ENCODE peak calls at places on chromosomes 13 and 19, in eight cellular contexts. E is gastrocnemius medialis, W is lung, U is fibroblast of mammary gland, I is BE2C, X is left ventricle myocardium inferior, R is cardiac fibroblast, F is cardiac muscle cell. V is an unnamed sample.

GRCh38 chr13:99959127-99959529 is 12.4 kb downstream of the ZIC5 start:
- DNase-seq in E (no peak), W (no peak), U (no peak), I (no peak), X (no peak), R (no peak), F (no peak), V (no peak)

GRCh38 chr13:24280722-24281121 is 28.7 kb upstream of the C1QTNF9 start:
- DNase-seq in E (no peak), W (no peak), U (no peak), I (no peak), X (no peak), R (no peak), F (no peak), V (no peak)

GRCh38 chr13:107138987-107139386 is 571.0 kb upstream of the ARGLU1 start:
- DNase-seq in E (no peak), W (no peak), U (no peak), I (no peak), X (no peak), R (no peak), F (no peak), V (no peak)

GRCh38 chr13:99542788-99543406 is 41.6 kb downstream of the TM9SF2 start:
- DNase-seq in E (no peak), W (no peak), U (no peak), I (no peak), X (no peak), R (no peak), F (no peak), V (no peak)

GRCh38 chr13:27997904-27998522 is 9.5 kb upstream of the URAD start:
- DNase-seq in E (no peak), W (no peak), U (peak), I (peak), X (peak), R (peak), F (peak), V (peak)

GRCh38 chr13:74529968-74530367 is 395.8 kb upstream of the KLF12 start:
- DNase-seq in E (no peak), W (no peak), U (no peak), I (no peak), X (no peak), R (no peak), F (no peak), V (no peak)

GRCh38 chr13:99086149-99086868 is 108.4 kb upstream of the DOCK9 start:
- DNase-seq in E (no peak), W (peak), U (peak), I (peak), X (peak), R (peak), F (peak), V (peak)

GRCh38 chr13:62038214-62038613 is 622.6 kb upstream of the PCDH20 start:
- DNase-seq in E (no peak), W (no peak), U (no peak), I (no peak), X (no peak), R (no peak), F (no peak), V (no peak)

GRCh38 chr13:39269411-39269810 is 231.2 kb downstream of the NHLRC3 start:
- DNase-seq in E (no peak), W (no peak), U (peak), I (no peak), X (no peak), R (peak), F (no peak), V (no peak)

GRCh38 chr13:40164137-40164536 is 502.3 kb downstream of the FOXO1 start:
- DNase-seq in E (peak), W (no peak), U (peak), I (no peak), X (no peak), R (peak), F (no peak), V (no peak)

GRCh38 chr13:71525004-71525403 is 342.0 kb downstream of the DACH1 start:
- DNase-seq in E (no peak), W (no peak), U (no peak), I (no peak), X (no peak), R (no peak), F (no peak), V (no peak)

GRCh38 chr13:93736909-93737308 is 510.3 kb downstream of the GPC6 start:
- DNase-seq in E (no peak), W (no peak), U (no peak), I (no peak), X (no peak), R (no peak), F (no peak), V (no peak)

GRCh38 chr19:35444735-35445134 is 3.3 kb upstream of the FFAR2 start:
- DNase-seq in E (no peak), W (no peak), U (no peak), I (no peak), X (no peak), R (no peak), F (no peak), V (no peak)

GRCh38 chr19:19202707-19203011 is 555 bp downstream of the NR2C2AP start:
- DNase-seq in E (no peak), W (no peak), U (peak), I (no peak), X (no peak), R (no peak), F (no peak), V (no peak)

GRCh38 chr19:54376610-54377009 is 11.9 kb upstream of the LAIR1 start:
- DNase-seq in E (no peak), W (no peak), U (no peak), I (no peak), X (no peak), R (no peak), F (no peak), V (no peak)

GRCh38 chr13:109654341-109655205 is 131.8 kb downstream of the IRS2 start:
- DNase-seq in E (no peak), W (no peak), U (peak), I (no peak), X (no peak), R (peak), F (no peak), V (no peak)

GRCh38 chr19:46271488-46272197 is 25.2 kb upstream of the HIF3A start:
- DNase-seq in E (no peak), W (no peak), U (peak), I (no peak), X (no peak), R (peak), F (no peak), V (no peak)

GRCh38 chr13:37446503-37446902 is 152.1 kb downstream of the POSTN start:
- DNase-seq in E (no peak), W (no peak), U (peak), I (no peak), X (no peak), R (peak), F (peak), V (no peak)

GRCh38 chr13:66780814-66781213 is 449.3 kb downstream of the PCDH9 start:
- DNase-seq in E (no peak), W (no peak), U (peak), I (no peak), X (no peak), R (peak), F (no peak), V (no peak)

GRCh38 chr19:12983561-12984142 is 11.6 kb upstream of the NFIX start:
- DNase-seq in E (no peak), W (peak), U (peak), I (peak), X (peak), R (peak), F (peak), V (peak)

GRCh38 chr19:55578031-55578760 is 2.5 kb downstream of the ZNF579 start:
- DNase-seq in E (no peak), W (no peak), U (no peak), I (no peak), X (no peak), R (no peak), F (no peak), V (no peak)

GRCh38 chr19:35755550-35756371 is 1.1 kb downstream of the HSPB6 start:
- DNase-seq in E (peak), W (no peak), U (peak), I (no peak), X (peak), R (peak), F (no peak), V (no peak)

GRCh38 chr13:91721413-91721812 is 323.0 kb downstream of the GPC5 start:
- DNase-seq in E (no peak), W (no peak), U (no peak), I (no peak), X (no peak), R (no peak), F (peak), V (no peak)

GRCh38 chr13:76890036-76890435 is 3.8 kb upstream of the KCTD12 start:
- DNase-seq in E (no peak), W (no peak), U (peak), I (no peak), X (no peak), R (peak), F (no peak), V (no peak)

GRCh38 chr19:13252569-13253335 is 102.5 kb downstream of the IER2 start:
- DNase-seq in E (no peak), W (no peak), U (no peak), I (no peak), X (no peak), R (no peak), F (no peak), V (no peak)

GRCh38 chr19:3366104-3366760 is at the start of gene NFIC:
- DNase-seq in E (peak), W (peak), U (peak), I (peak), X (peak), R (peak), F (peak), V (no peak)

GRCh38 chr19:17803264-17803896 is 8.4 kb downstream of the B3GNT3 start:
- DNase-seq in E (no peak), W (no peak), U (no peak), I (no peak), X (no peak), R (no peak), F (no peak), V (peak)

GRCh38 chr13:45092668-45093067 is 27.6 kb upstream of the GTF2F2 start:
- DNase-seq in E (no peak), W (no peak), U (peak), I (no peak), X (no peak), R (no peak), F (no peak), V (peak)

GRCh38 chr13:57632276-57633140 is 964 bp downstream of the PCDH17 start:
- DNase-seq in E (no peak), W (no peak), U (no peak), I (peak), X (no peak), R (peak), F (peak), V (no peak)

GRCh38 chr13:25372275-25373081 is 704 bp downstream of the ATP8A2 start:
- DNase-seq in E (no peak), W (no peak), U (no peak), I (peak), X (no peak), R (no peak), F (peak), V (no peak)

GRCh38 chr13:25371158-25371557 is 616 bp upstream of the ATP8A2 start:
- DNase-seq in E (no peak), W (no peak), U (no peak), I (no peak), X (no peak), R (no peak), F (no peak), V (no peak)

GRCh38 chr13:25377244-25377962 is 5.6 kb downstream of the ATP8A2 start:
- DNase-seq in E (no peak), W (no peak), U (no peak), I (no peak), X (no peak), R (no peak), F (peak), V (no peak)

GRCh38 chr13:25375727-25376358 is 4.1 kb downstream of the ATP8A2 start:
- DNase-seq in E (no peak), W (peak), U (peak), I (peak), X (no peak), R (peak), F (peak), V (peak)

GRCh38 chr13:25371608-25372274 is at the start of gene ATP8A2:
- DNase-seq in E (no peak), W (no peak), U (no peak), I (peak), X (no peak), R (no peak), F (peak), V (no peak)
- H3K4me3 ChIP-seq in E (no peak), W (no peak), U (no peak), I (no peak), X (peak), R (peak), F (peak), V (no peak)

GRCh38 chr19:50420127-50420526 is 1.4 kb downstream of the SPIB start:
- DNase-seq in E (no peak), W (no peak), U (no peak), I (no peak), X (no peak), R (no peak), F (no peak), V (no peak)
- H3K4me3 ChIP-seq in E (no peak), W (no peak), U (no peak), I (no peak), X (no peak), R (no peak), F (no peak), V (no peak)

DNA sequence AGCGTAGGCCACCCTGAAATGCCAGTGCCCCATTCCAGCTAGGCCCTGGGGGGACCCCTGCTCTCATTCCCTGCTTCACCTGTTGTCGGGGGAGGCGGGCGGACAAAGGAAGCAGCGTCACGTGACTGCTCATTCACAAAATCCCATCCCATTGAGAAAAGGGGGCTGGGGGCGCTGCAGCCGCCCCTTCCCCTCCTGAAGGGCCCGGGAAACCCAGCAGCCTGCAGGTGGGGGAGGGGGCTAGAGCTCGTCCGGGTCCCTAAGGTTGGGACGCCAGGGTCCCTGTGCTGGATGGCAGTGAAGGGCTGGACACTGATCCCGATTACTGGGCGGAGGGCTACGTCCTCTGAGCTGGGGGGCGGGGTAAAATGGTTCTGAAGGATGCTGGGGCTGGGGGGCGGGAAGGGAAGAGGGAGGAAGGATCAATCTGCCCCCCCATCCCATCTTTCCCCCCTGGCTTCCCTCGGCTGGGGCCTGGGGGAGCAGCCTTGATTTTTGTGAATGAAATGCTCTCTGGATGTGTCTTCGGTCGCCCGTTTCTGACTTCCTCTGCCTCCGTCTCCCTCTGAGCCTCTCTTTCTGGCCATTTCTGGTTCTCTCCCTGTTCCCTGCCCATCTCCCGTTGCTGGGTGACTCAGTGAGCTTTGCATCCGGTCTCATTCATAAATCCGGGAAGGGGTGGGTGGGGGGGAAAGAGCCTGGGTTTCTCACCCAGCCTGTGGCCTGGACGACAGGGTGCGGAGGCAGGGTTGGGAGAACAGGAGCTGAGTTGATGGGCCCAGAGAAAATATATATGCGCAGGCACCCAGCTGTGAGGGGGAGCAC is 816 bp downstream of the SPRED3 start:
- DNase-seq in E (no peak), W (no peak), U (peak), I (peak), X (no peak), R (peak), F (peak), V (no peak)
- H3K4me3 ChIP-seq in E (peak), W (peak), U (peak), I (peak), X (peak), R (peak), F (peak), V (peak)

DNA sequence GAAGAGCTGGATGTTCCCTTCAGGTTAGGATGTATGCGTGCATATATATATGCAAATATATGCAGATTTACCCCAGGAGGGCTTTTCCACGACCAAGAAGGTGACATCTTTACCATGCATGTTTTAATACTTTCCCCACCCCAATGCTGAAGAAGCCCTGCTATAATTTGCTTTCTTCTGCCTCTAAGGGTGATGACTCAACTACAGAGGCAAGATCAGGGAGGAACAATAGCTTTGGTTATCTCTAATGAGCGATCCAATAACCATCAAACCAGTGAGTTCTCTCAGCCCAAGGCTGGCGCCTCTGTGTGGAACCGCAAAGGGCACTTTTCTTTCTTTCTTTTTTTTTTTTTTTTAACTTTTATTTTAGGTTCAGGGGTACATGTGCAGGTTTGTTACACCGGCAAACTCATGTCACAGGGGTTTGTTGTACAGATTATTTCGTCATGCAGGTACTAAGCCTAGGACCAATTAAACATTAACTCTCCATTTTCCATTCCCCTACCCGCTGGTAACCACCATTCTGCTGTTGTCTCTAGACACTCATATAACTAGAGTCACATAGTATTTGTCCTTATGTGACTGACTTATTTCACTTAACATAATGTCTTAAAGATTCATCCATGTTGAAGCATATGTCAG is 25.7 kb upstream of the UBE2L5 start:
- DNase-seq in E (no peak), W (no peak), U (no peak), I (no peak), X (no peak), R (peak), F (no peak), V (no peak)
- H3K4me3 ChIP-seq in E (no peak), W (no peak), U (no peak), I (no peak), X (no peak), R (no peak), F (no peak), V (no peak)

GRCh38 chr19:290539-291521 is at the start of gene PLPP2:
- DNase-seq in E (no peak), W (peak), U (no peak), I (no peak), X (no peak), R (no peak), F (no peak), V (no peak)
- H3K4me3 ChIP-seq in E (peak), W (peak), U (peak), I (no peak), X (peak), R (peak), F (peak), V (no peak)

DNA sequence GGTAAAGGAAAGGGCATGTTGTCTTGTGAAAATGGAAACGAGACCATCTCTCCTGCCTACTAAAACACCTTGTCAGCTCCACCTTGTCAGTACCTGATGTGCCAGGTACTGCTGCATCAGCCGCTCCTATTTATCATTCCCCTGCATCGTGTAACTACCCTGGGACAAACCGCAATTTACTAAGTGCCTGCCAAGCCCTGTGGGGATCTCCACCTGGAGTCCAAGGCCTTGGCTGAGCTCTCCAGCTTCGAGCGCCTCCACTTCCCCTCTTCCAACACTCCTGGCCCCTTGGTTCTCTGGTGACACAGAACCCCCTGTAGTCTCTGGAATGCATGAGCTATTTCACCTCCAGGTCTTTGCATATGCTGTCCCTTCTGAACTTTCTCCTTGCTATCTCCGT is 25.9 kb upstream of the CCNP start:
- DNase-seq in E (no peak), W (no peak), U (no peak), I (no peak), X (no peak), R (no peak), F (no peak), V (no peak)
- H3K4me3 ChIP-seq in E (no peak), W (no peak), U (no peak), I (no peak), X (no peak), R (no peak), F (no peak), V (no peak)

GRCh38 chr19:43820861-43821215 is 6.3 kb upstream of the ZNF283 start:
- DNase-seq in E (no peak), W (no peak), U (no peak), I (no peak), X (no peak), R (no peak), F (no peak), V (no peak)
- H3K4me3 ChIP-seq in E (peak), W (no peak), U (peak), I (peak), X (peak), R (peak), F (no peak), V (no peak)

GRCh38 chr13:108268713-108269112 is 805 bp upstream of the TNFSF13B start:
- DNase-seq in E (no peak), W (no peak), U (no peak), I (no peak), X (no peak), R (no peak), F (no peak), V (no peak)
- H3K4me3 ChIP-seq in E (no peak), W (no peak), U (no peak), I (no peak), X (no peak), R (no peak), F (no peak), V (no peak)

DNA sequence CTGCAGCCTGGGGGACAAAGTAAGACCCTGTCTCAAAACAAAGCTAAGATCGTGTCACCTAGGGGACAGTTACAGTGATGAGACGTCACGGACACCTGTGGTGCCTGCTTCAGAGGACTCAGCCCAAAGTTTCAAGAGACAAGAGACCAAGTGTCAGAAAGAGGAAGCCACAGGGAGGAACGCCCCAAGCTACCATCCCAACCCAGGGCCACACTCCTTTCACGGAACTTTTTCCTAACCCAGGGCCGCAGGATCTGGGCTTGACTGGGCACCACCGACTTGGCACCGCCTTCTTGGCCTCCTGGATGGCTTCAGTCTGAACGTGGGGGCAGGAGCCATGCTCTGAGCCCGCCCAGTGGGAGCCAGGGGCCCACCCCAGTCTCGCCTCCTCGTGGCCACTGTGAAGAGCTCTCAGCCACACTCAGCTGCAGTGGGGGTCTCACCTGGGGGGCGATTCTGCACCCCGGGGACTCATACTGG is 8.5 kb downstream of the MOB3A start:
- DNase-seq in E (no peak), W (no peak), U (no peak), I (no peak), X (no peak), R (no peak), F (no peak), V (peak)
- H3K4me3 ChIP-seq in E (no peak), W (no peak), U (no peak), I (no peak), X (no peak), R (no peak), F (no peak), V (no peak)

V was measured in Jurkat, Clone E6-1.